ENCODE peak calls at places on chromosomes 16 and 17, in ten cellular contexts. N is HS-27A; V is fibroblast of the aortic adventitia; P is T1000; M is naive thymus-derived CD8-positive, alpha-beta T cell; U is foreskin fibroblast; A is hepatocyte; I is HTR-8/SVneo; Q is HEK293T; Z is esophagus muscularis mucosa. F is an unnamed sample.

GRCh38 chr17:75011788-75012319 is 616 bp upstream of the MRPL58 start:
- DNase-seq in Z (no peak), Q (peak), M (no peak), U (peak), I (no peak), N (no peak), P (peak), V (peak), A (peak), F (no peak)

GRCh38 chr17:68296217-68297140 is 5.2 kb downstream of the ARSG start:
- DNase-seq in Z (no peak), N (no peak), V (no peak), Q (no peak), A (no peak), U (no peak), I (no peak), P (no peak), M (peak), F (no peak)

GRCh38 chr16:57533618-57534336 is 2.6 kb downstream of the CCDC102A start:
- DNase-seq in M (no peak), P (no peak), V (no peak), Z (no peak), U (no peak), N (no peak), I (no peak), Q (peak), A (no peak), F (peak)

GRCh38 chr17:13735444-13735843 is 133.7 kb upstream of the HS3ST3A1 start:
- DNase-seq in A (no peak), Q (no peak), I (no peak), N (no peak), Z (no peak), V (no peak), P (no peak), M (no peak), U (peak), F (peak)

GRCh38 chr17:59620518-59621259 is 994 bp downstream of the CLTC start:
- DNase-seq in U (no peak), N (peak), I (peak), Z (no peak), P (no peak), Q (peak), M (peak), A (peak), V (peak), F (peak)

GRCh38 chr17:6712854-6713129 is 377 bp downstream of the SLC13A5 start:
- DNase-seq in N (no peak), Z (no peak), A (no peak), V (no peak), Q (no peak), M (no peak), U (no peak), P (no peak), I (no peak), F (no peak)

GRCh38 chr16:57038151-57038550 is 48.8 kb downstream of the NLRC5 start:
- DNase-seq in N (no peak), U (peak), P (no peak), V (no peak), M (no peak), Z (no peak), Q (no peak), I (no peak), A (no peak), F (no peak)

GRCh38 chr17:75159196-75160031 is 5.1 kb upstream of the JPT1 start:
- DNase-seq in A (peak), V (peak), M (no peak), I (no peak), P (no peak), N (no peak), U (no peak), Z (no peak), Q (no peak), F (no peak)

GRCh38 chr17:44831270-44831770 is 1.2 kb upstream of the GJC1 start:
- DNase-seq in N (no peak), M (no peak), U (no peak), V (no peak), Q (no peak), Z (no peak), P (no peak), I (no peak), A (no peak), F (peak)

GRCh38 chr17:45003877-45004276 is 35.8 kb upstream of the C1QL1 start:
- DNase-seq in N (no peak), U (no peak), Z (no peak), Q (no peak), I (no peak), M (no peak), A (no peak), P (no peak), V (no peak), F (peak)

GRCh38 chr16:16182918-16183317 is 40.4 kb downstream of the ABCC6 start:
- DNase-seq in Q (no peak), P (no peak), Z (no peak), I (no peak), U (no peak), A (no peak), N (no peak), V (no peak), M (no peak), F (no peak)